ENCODE peak calls at places on chromosomes 5 and 9, in seven cellular contexts. One of them, this sample, is unnamed.

GRCh38 chr5:81755320-81755719 is 4.4 kb upstream of the SSBP2 start:
- DNase-seq in fibroblast of pulmonary artery: peak; percentile 91
- DNase-seq in islet precursor cell: peak; percentile 88
- DNase-seq in activated CD4-positive, alpha-beta T cell treated with anti-CD3 and anti-CD28 coated beads for 1 hour: no peak
- DNase-seq in naive thymus-derived CD4-positive, alpha-beta T cell: no peak
- DNase-seq in GM23338: peak; percentile 91
- DNase-seq in AG10803: peak; percentile 92
- DNase-seq in this sample: peak; percentile 75

GRCh38 chr5:110965773-110966581 is 105.5 kb upstream of the TSLP start:
- DNase-seq in fibroblast of pulmonary artery: peak; percentile 34
- DNase-seq in islet precursor cell: no peak
- DNase-seq in activated CD4-positive, alpha-beta T cell treated with anti-CD3 and anti-CD28 coated beads for 1 hour: no peak
- DNase-seq in naive thymus-derived CD4-positive, alpha-beta T cell: no peak
- DNase-seq in GM23338: no peak
- DNase-seq in AG10803: no peak
- DNase-seq in this sample: no peak

GRCh38 chr9:71762900-71763653 is 5.2 kb downstream of the CEMIP2 start:
- DNase-seq in fibroblast of pulmonary artery: peak; percentile 52
- DNase-seq in islet precursor cell: no peak
- DNase-seq in activated CD4-positive, alpha-beta T cell treated with anti-CD3 and anti-CD28 coated beads for 1 hour: no peak
- DNase-seq in naive thymus-derived CD4-positive, alpha-beta T cell: no peak
- DNase-seq in GM23338: no peak
- DNase-seq in AG10803: peak; percentile 92
- DNase-seq in this sample: no peak

GRCh38 chr5:131277875-131278795 is 14.3 kb downstream of the CDC42SE2 start:
- DNase-seq in fibroblast of pulmonary artery: no peak
- DNase-seq in islet precursor cell: no peak
- DNase-seq in activated CD4-positive, alpha-beta T cell treated with anti-CD3 and anti-CD28 coated beads for 1 hour: no peak
- DNase-seq in naive thymus-derived CD4-positive, alpha-beta T cell: peak; percentile 29
- DNase-seq in GM23338: no peak
- DNase-seq in AG10803: no peak
- DNase-seq in this sample: no peak

GRCh38 chr9:117703538-117703937 is 665 bp upstream of the TLR4 start:
- DNase-seq in fibroblast of pulmonary artery: no peak
- DNase-seq in islet precursor cell: no peak
- DNase-seq in activated CD4-positive, alpha-beta T cell treated with anti-CD3 and anti-CD28 coated beads for 1 hour: no peak
- DNase-seq in naive thymus-derived CD4-positive, alpha-beta T cell: no peak
- DNase-seq in GM23338: no peak
- DNase-seq in AG10803: peak; percentile 26
- DNase-seq in this sample: no peak

GRCh38 chr5:138998521-138998920 is 123.4 kb upstream of the LRRTM2 start:
- DNase-seq in fibroblast of pulmonary artery: no peak
- DNase-seq in islet precursor cell: no peak
- DNase-seq in activated CD4-positive, alpha-beta T cell treated with anti-CD3 and anti-CD28 coated beads for 1 hour: no peak
- DNase-seq in naive thymus-derived CD4-positive, alpha-beta T cell: no peak
- DNase-seq in GM23338: no peak
- DNase-seq in AG10803: no peak
- DNase-seq in this sample: no peak

GRCh38 chr5:174324680-174325079 is 279.2 kb downstream of the NSG2 start:
- DNase-seq in fibroblast of pulmonary artery: peak; percentile 24
- DNase-seq in islet precursor cell: no peak
- DNase-seq in activated CD4-positive, alpha-beta T cell treated with anti-CD3 and anti-CD28 coated beads for 1 hour: no peak
- DNase-seq in naive thymus-derived CD4-positive, alpha-beta T cell: no peak
- DNase-seq in GM23338: no peak
- DNase-seq in AG10803: no peak
- DNase-seq in this sample: no peak

GRCh38 chr5:180069589-180070247 is 1.8 kb downstream of the RNF130 start:
- DNase-seq in fibroblast of pulmonary artery: no peak
- DNase-seq in islet precursor cell: no peak
- DNase-seq in activated CD4-positive, alpha-beta T cell treated with anti-CD3 and anti-CD28 coated beads for 1 hour: no peak
- DNase-seq in naive thymus-derived CD4-positive, alpha-beta T cell: no peak
- DNase-seq in GM23338: no peak
- DNase-seq in AG10803: peak; percentile 3
- DNase-seq in this sample: no peak

GRCh38 chr5:155728146-155728856 is 598.7 kb upstream of the SGCD start:
- DNase-seq in fibroblast of pulmonary artery: peak; percentile 15
- DNase-seq in islet precursor cell: peak; percentile 87
- DNase-seq in activated CD4-positive, alpha-beta T cell treated with anti-CD3 and anti-CD28 coated beads for 1 hour: no peak
- DNase-seq in naive thymus-derived CD4-positive, alpha-beta T cell: no peak
- DNase-seq in GM23338: peak; percentile 72
- DNase-seq in AG10803: peak; percentile 76
- DNase-seq in this sample: peak; percentile 72

GRCh38 chr5:102307232-102307631 is 11.1 kb upstream of the SLCO4C1 start:
- DNase-seq in fibroblast of pulmonary artery: no peak
- DNase-seq in islet precursor cell: no peak
- DNase-seq in activated CD4-positive, alpha-beta T cell treated with anti-CD3 and anti-CD28 coated beads for 1 hour: no peak
- DNase-seq in naive thymus-derived CD4-positive, alpha-beta T cell: no peak
- DNase-seq in GM23338: no peak
- DNase-seq in AG10803: no peak
- DNase-seq in this sample: no peak

GRCh38 chr9:134223091-134223490 is 58.7 kb upstream of the RNU6ATAC start:
- DNase-seq in fibroblast of pulmonary artery: no peak
- DNase-seq in islet precursor cell: no peak
- DNase-seq in activated CD4-positive, alpha-beta T cell treated with anti-CD3 and anti-CD28 coated beads for 1 hour: no peak
- DNase-seq in naive thymus-derived CD4-positive, alpha-beta T cell: no peak
- DNase-seq in GM23338: no peak
- DNase-seq in AG10803: no peak
- DNase-seq in this sample: no peak

GRCh38 chr5:113378486-113378885 is 56.3 kb downstream of the TSSK1B start:
- DNase-seq in fibroblast of pulmonary artery: no peak
- DNase-seq in islet precursor cell: no peak
- DNase-seq in activated CD4-positive, alpha-beta T cell treated with anti-CD3 and anti-CD28 coated beads for 1 hour: no peak
- DNase-seq in naive thymus-derived CD4-positive, alpha-beta T cell: no peak
- DNase-seq in GM23338: peak; percentile 2
- DNase-seq in AG10803: no peak
- DNase-seq in this sample: no peak

GRCh38 chr5:123116063-123116462 is 27.0 kb downstream of the PRDM6 start:
- DNase-seq in fibroblast of pulmonary artery: no peak
- DNase-seq in islet precursor cell: no peak
- DNase-seq in activated CD4-positive, alpha-beta T cell treated with anti-CD3 and anti-CD28 coated beads for 1 hour: no peak
- DNase-seq in naive thymus-derived CD4-positive, alpha-beta T cell: no peak
- DNase-seq in GM23338: no peak
- DNase-seq in AG10803: peak; percentile 80
- DNase-seq in this sample: no peak

GRCh38 chr9:138100711-138101349 is 223.2 kb downstream of the CACNA1B start:
- DNase-seq in fibroblast of pulmonary artery: no peak
- DNase-seq in islet precursor cell: peak; percentile 52
- DNase-seq in activated CD4-positive, alpha-beta T cell treated with anti-CD3 and anti-CD28 coated beads for 1 hour: no peak
- DNase-seq in naive thymus-derived CD4-positive, alpha-beta T cell: no peak
- DNase-seq in GM23338: peak; percentile 73
- DNase-seq in AG10803: no peak
- DNase-seq in this sample: peak; percentile 44

GRCh38 chr9:121607434-121608248 is 43.8 kb upstream of the DAB2IP start:
- DNase-seq in fibroblast of pulmonary artery: peak; percentile 30
- DNase-seq in islet precursor cell: peak; percentile 97
- DNase-seq in activated CD4-positive, alpha-beta T cell treated with anti-CD3 and anti-CD28 coated beads for 1 hour: no peak
- DNase-seq in naive thymus-derived CD4-positive, alpha-beta T cell: no peak
- DNase-seq in GM23338: no peak
- DNase-seq in AG10803: no peak
- DNase-seq in this sample: no peak

GRCh38 chr5:119212666-119213065 is 141.8 kb downstream of the DMXL1 start:
- DNase-seq in fibroblast of pulmonary artery: no peak
- DNase-seq in islet precursor cell: no peak
- DNase-seq in activated CD4-positive, alpha-beta T cell treated with anti-CD3 and anti-CD28 coated beads for 1 hour: no peak
- DNase-seq in naive thymus-derived CD4-positive, alpha-beta T cell: no peak
- DNase-seq in GM23338: no peak
- DNase-seq in AG10803: no peak
- DNase-seq in this sample: no peak

GRCh38 chr5:122493091-122493775 is 181.2 kb downstream of the SNCAIP start:
- DNase-seq in fibroblast of pulmonary artery: no peak
- DNase-seq in islet precursor cell: peak; percentile 74
- DNase-seq in activated CD4-positive, alpha-beta T cell treated with anti-CD3 and anti-CD28 coated beads for 1 hour: no peak
- DNase-seq in naive thymus-derived CD4-positive, alpha-beta T cell: no peak
- DNase-seq in GM23338: no peak
- DNase-seq in AG10803: no peak
- DNase-seq in this sample: no peak

GRCh38 chr5:100797863-100798262 is 105.2 kb downstream of the ST8SIA4 start:
- DNase-seq in fibroblast of pulmonary artery: peak; percentile 56
- DNase-seq in islet precursor cell: no peak
- DNase-seq in activated CD4-positive, alpha-beta T cell treated with anti-CD3 and anti-CD28 coated beads for 1 hour: no peak
- DNase-seq in naive thymus-derived CD4-positive, alpha-beta T cell: no peak
- DNase-seq in GM23338: no peak
- DNase-seq in AG10803: no peak
- DNase-seq in this sample: no peak

GRCh38 chr5:17709011-17709710 is 74.9 kb downstream of the TAF11L14 start:
- DNase-seq in fibroblast of pulmonary artery: no peak
- DNase-seq in islet precursor cell: no peak
- DNase-seq in activated CD4-positive, alpha-beta T cell treated with anti-CD3 and anti-CD28 coated beads for 1 hour: no peak
- DNase-seq in naive thymus-derived CD4-positive, alpha-beta T cell: no peak
- DNase-seq in GM23338: no peak
- DNase-seq in AG10803: no peak
- DNase-seq in this sample: no peak

GRCh38 chr5:174364676-174365075 is 319.2 kb downstream of the NSG2 start:
- DNase-seq in fibroblast of pulmonary artery: no peak
- DNase-seq in islet precursor cell: no peak
- DNase-seq in activated CD4-positive, alpha-beta T cell treated with anti-CD3 and anti-CD28 coated beads for 1 hour: no peak
- DNase-seq in naive thymus-derived CD4-positive, alpha-beta T cell: no peak
- DNase-seq in GM23338: no peak
- DNase-seq in AG10803: no peak
- DNase-seq in this sample: no peak